ENCODE peak calls at places on chromosomes 16 and 17, in six cellular contexts. O is kidney, L is A549, F is GM10248, B is GM12865, V is A673. K is an unnamed sample.

GRCh38 chr16:1543085-1543896 is 9.8 kb downstream of the TMEM204 start:
- DNase-seq in O (peak; percentile 91), F (peak; percentile 71), V (peak; percentile 78), L (peak; percentile 51), B (peak; percentile 30), K (peak; percentile 77)

GRCh38 chr16:17311333-17312099 is 159.2 kb downstream of the XYLT1 start:
- DNase-seq in O (no peak), B (no peak), F (no peak), L (no peak), V (no peak), K (no peak)

GRCh38 chr17:29469251-29469650 is 79.1 kb downstream of the TAOK1 start:
- DNase-seq in L (no peak), B (no peak), F (no peak), V (no peak), O (no peak), K (no peak)

GRCh38 chr17:72764632-72765041 is 327.9 kb downstream of the SLC39A11 start:
- DNase-seq in F (no peak), V (no peak), O (no peak), B (no peak), L (no peak), K (no peak)

GRCh38 chr17:41340934-41341861 is 9.4 kb downstream of the KRT33A start:
- DNase-seq in B (peak; percentile 29), O (no peak), F (no peak), V (no peak), L (no peak), K (no peak)

GRCh38 chr17:9549215-9549614 is 26.4 kb downstream of the STX8 start:
- DNase-seq in B (no peak), F (no peak), O (no peak), L (no peak), V (no peak), K (no peak)

GRCh38 chr16:3153077-3153368 is 18.2 kb downstream of the ZNF213 start:
- DNase-seq in B (no peak), L (no peak), V (no peak), O (no peak), F (no peak), K (no peak)

GRCh38 chr16:88560722-88561484 is 9.3 kb upstream of the ZC3H18 start:
- DNase-seq in O (no peak), L (no peak), F (no peak), V (peak; percentile 55), B (no peak), K (no peak)

GRCh38 chr17:79993390-79994221 is 42.1 kb downstream of the TBC1D16 start:
- DNase-seq in O (peak; percentile 87), V (peak; percentile 45), B (peak; percentile 45), L (peak; percentile 96), F (peak; percentile 51), K (peak; percentile 67)

GRCh38 chr16:81371106-81371505 is 56.3 kb downstream of the GAN start:
- DNase-seq in B (no peak), F (no peak), O (no peak), V (no peak), L (no peak), K (no peak)

GRCh38 chr16:52912565-52913173 is 140.0 kb downstream of the CHD9NB start:
- DNase-seq in L (peak; percentile 55), V (peak; percentile 79), O (no peak), F (peak; percentile 45), B (peak; percentile 67), K (peak; percentile 50)

GRCh38 chr16:8661703-8662102 is 12.7 kb upstream of the ABAT start:
- DNase-seq in F (no peak), B (no peak), O (no peak), L (no peak), V (no peak), K (no peak)
- TF ChIP-seq CTCF in F (no peak), B (no peak), O (no peak), L (no peak), V (no peak), K (no peak)

DNA sequence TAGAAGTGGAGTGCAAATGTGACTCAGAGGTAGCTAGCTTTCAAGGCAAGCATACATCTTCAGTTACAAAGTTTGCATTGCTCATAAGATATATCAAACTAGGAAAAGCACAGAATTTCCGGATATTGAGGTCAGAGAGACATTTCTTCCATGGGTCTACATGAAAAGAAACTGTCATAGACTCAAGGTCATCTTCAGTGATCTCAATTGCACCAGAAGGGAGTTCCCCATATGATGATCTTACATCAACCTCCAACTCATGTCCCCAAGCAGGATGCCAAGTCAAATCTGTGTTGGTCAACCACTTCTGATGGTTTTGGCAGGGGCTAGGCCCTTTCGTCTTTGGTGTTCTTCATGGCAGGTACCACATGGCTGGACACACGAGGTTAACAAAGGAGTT is 459.9 kb upstream of the MAF start:
- DNase-seq in F (no peak), B (peak; percentile 5), O (no peak), L (no peak), V (no peak), K (no peak)
- TF ChIP-seq CTCF in F (no peak), B (no peak), O (no peak), L (no peak), V (no peak), K (no peak)

GRCh38 chr17:16285646-16286008 is 67.6 kb downstream of the CENPV start:
- DNase-seq in V (no peak), O (no peak), B (no peak), F (no peak), L (no peak), K (no peak)

GRCh38 chr17:16286009-16286946 is 67.0 kb downstream of the CENPV start:
- DNase-seq in O (peak; percentile 95), F (peak; percentile 89), V (peak; percentile 56), L (peak; percentile 99), B (peak; percentile 98), K (peak; percentile 85)

GRCh38 chr17:16287563-16288027 is 65.7 kb downstream of the CENPV start:
- DNase-seq in O (no peak), L (no peak), V (no peak), F (peak; percentile 53), B (peak; percentile 68), K (peak; percentile 43)

GRCh38 chr17:16288860-16289571 is 64.3 kb downstream of the CENPV start:
- DNase-seq in L (no peak), O (no peak), B (peak; percentile 24), F (no peak), V (no peak), K (no peak)

GRCh38 chr17:16286947-16287562 is 66.2 kb downstream of the CENPV start:
- DNase-seq in O (no peak), F (peak; percentile 69), V (no peak), L (no peak), B (peak; percentile 86), K (peak; percentile 61)
- TF ChIP-seq CTCF in O (no peak), F (peak; percentile 56), V (no peak), L (no peak), B (peak; percentile 41), K (peak; percentile 16)

GRCh38 chr16:89925596-89926079 is 2.5 kb downstream of the TUBB3 start:
- DNase-seq in O (no peak), F (no peak), L (no peak), B (no peak), V (peak; percentile 68), K (no peak)
- TF ChIP-seq CTCF in O (no peak), F (no peak), L (no peak), B (no peak), V (no peak), K (no peak)

GRCh38 chr16:67518676-67519075 is 10.0 kb upstream of the RIPOR1 start:
- DNase-seq in V (no peak), F (no peak), L (no peak), O (no peak), B (no peak), K (no peak)
- TF ChIP-seq CTCF in V (no peak), F (no peak), L (no peak), O (no peak), B (no peak), K (no peak)

GRCh38 chr16:29951966-29952365 is 9.9 kb upstream of the TMEM219 start:
- DNase-seq in O (no peak), B (no peak), L (no peak), F (no peak), V (no peak), K (no peak)
- TF ChIP-seq CTCF in O (no peak), B (no peak), L (no peak), F (no peak), V (no peak), K (no peak)

GRCh38 chr17:66200685-66201092 is 8.8 kb upstream of the CEP112 start:
- DNase-seq in O (no peak), V (peak; percentile 90), B (peak; percentile 70), L (peak; percentile 77), F (no peak), K (no peak)
- TF ChIP-seq CTCF in O (peak; percentile 72), V (peak; percentile 87), B (peak; percentile 48), L (peak; percentile 98), F (no peak), K (no peak)

GRCh38 chr17:4073983-4074830 is 68.6 kb downstream of the ZZEF1 start:
- DNase-seq in L (no peak), F (peak; percentile 92), V (no peak), O (no peak), B (peak; percentile 95), K (peak; percentile 88)

GRCh38 chr17:4080686-4081085 is 62.1 kb downstream of the ZZEF1 start:
- DNase-seq in O (no peak), F (no peak), V (no peak), L (no peak), B (no peak), K (no peak)

GRCh38 chr17:4072487-4073157 is 70.2 kb downstream of the ZZEF1 start:
- DNase-seq in V (no peak), F (no peak), B (peak; percentile 44), L (no peak), O (no peak), K (no peak)

DNA sequence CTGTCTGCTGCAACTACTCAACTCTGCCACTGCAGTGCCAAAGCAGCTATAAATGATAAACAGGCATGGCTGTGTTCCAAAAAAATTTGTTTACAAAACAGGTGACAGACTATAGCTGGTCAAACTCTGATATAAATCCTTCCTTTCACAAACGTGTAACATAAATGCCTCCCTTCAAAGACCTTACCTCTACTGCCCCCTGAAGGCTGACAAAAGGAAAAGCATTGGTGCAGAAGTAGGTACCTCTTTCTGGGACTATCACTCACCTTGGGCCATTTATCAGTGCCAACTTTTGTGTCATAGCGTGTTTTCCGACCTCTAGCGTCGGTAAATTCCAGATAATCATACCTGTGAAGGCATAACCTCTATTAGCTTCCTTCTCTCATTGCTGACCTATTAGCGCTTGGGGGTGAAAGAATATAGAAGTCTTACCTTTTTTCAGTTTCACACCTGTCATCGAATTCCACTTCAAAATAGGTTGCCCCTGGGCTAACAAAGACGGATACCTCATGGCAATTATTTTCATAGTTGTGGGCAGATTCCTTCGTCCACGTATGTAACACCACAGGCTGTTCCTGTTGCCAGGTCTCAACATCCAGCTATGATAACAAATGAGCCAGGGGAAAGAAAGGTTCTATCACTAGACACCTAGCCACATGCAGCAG is 67.9 kb downstream of the ZZEF1 start:
- DNase-seq in F (peak; percentile 56), O (no peak), V (peak; percentile 53), B (peak; percentile 81), L (peak; percentile 56), K (peak; percentile 40)
- TF ChIP-seq CTCF in F (peak; percentile 74), O (peak; percentile 29), V (peak; percentile 83), B (peak; percentile 73), L (peak; percentile 69), K (peak; percentile 40)